ENCODE peak calls at places on chromosomes 12 and 14, in five cellular contexts. H is GM10248, Z is H1, T is H9, X is nephron progenitor cell. D is an unnamed sample.

GRCh38 chr12:24280085-24280842 is 330.8 kb upstream of the SOX5 start:
- DNase-seq in H (no peak), Z (no peak), T (no peak), X (no peak), D (no peak)

GRCh38 chr12:51625370-51625769 is 34.3 kb downstream of the SCN8A start:
- DNase-seq in H (no peak), Z (no peak), T (no peak), X (no peak), D (no peak)

GRCh38 chr14:37246427-37246829 is 48.7 kb downstream of the MIPOL1 start:
- DNase-seq in H (peak; percentile 19), Z (no peak), T (no peak), X (no peak), D (no peak)

GRCh38 chr12:19752712-19753111 is 313.4 kb downstream of the AEBP2 start:
- DNase-seq in H (no peak), Z (no peak), T (no peak), X (no peak), D (no peak)

GRCh38 chr14:21191809-21192446 is 36.1 kb upstream of the OR5AU1 start:
- DNase-seq in H (peak; percentile 73), Z (peak; percentile 82), T (peak; percentile 97), X (peak; percentile 80), D (peak; percentile 75)

GRCh38 chr12:76883151-76883550 is 4.3 kb upstream of the CSRP2 start:
- DNase-seq in H (no peak), Z (no peak), T (no peak), X (no peak), D (no peak)

GRCh38 chr14:98501335-98501734 is 770.7 kb downstream of the BCL11B start:
- DNase-seq in H (no peak), Z (no peak), T (no peak), X (no peak), D (no peak)

GRCh38 chr12:6370994-6371754 is 4.2 kb downstream of the SCNN1A start:
- DNase-seq in H (no peak), Z (peak; percentile 93), T (peak; percentile 99), X (peak; percentile 73), D (peak; percentile 61)

GRCh38 chr12:89707623-89707991 is 1.0 kb downstream of the ATP2B1 start:
- DNase-seq in H (peak; percentile 12), Z (no peak), T (peak; percentile 59), X (peak; percentile 59), D (peak; percentile 53)

GRCh38 chr12:98352218-98352811 is 163.1 kb upstream of the TMPO start:
- DNase-seq in H (no peak), Z (peak; percentile 33), T (no peak), X (no peak), D (no peak)

GRCh38 chr14:68548194-68549056 is 244.4 kb downstream of the ZFP36L1 start:
- DNase-seq in H (no peak), Z (no peak), T (no peak), X (peak; percentile 75), D (no peak)

DNA sequence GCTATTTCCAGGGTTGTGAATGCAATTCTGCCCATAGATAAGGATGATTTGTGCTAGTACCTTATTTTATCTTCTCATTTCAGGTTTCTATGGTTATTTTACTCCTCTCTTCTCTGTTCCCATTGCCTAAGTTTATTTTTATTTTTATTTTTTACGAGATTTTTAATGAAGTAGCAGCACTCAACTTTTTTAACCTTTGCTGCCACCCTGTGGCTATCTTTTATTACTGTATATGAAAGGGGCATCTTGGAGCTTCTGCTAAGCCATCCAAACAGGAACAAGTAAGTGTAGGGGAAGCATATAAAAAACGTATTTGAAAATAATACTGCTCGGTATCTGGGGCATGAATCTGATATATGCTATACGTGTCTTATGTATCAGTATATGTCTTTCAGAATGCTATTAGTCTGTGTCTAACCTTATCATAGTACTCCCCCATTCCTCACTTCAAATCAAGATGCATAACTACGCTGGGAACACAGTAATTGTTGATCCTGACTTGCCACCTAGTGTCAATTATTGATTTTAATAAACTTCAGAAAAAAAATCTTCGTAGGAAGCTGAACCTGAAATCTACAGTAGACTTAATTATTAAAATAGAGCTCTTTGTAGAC is 60.3 kb downstream of the KLRG1 start:
- DNase-seq in H (peak; percentile 33), Z (no peak), T (no peak), X (peak; percentile 15), D (no peak)
- TF ChIP-seq CTCF in H (peak; percentile 43), Z (peak; percentile 35), T (peak; percentile 75), X (peak; percentile 54), D (peak; percentile 47)

GRCh38 chr12:12561305-12562015 is 1.2 kb downstream of the DUSP16 start:
- DNase-seq in H (no peak), Z (no peak), T (peak; percentile 65), X (peak; percentile 68), D (peak; percentile 72)

GRCh38 chr12:12564911-12565310 is 2.2 kb upstream of the DUSP16 start:
- DNase-seq in H (no peak), Z (no peak), T (no peak), X (no peak), D (no peak)

GRCh38 chr12:12562016-12562483 is 613 bp downstream of the DUSP16 start:
- DNase-seq in H (peak; percentile 30), Z (no peak), T (peak; percentile 51), X (peak; percentile 53), D (no peak)

GRCh38 chr12:12562585-12563245 is at the start of gene DUSP16:
- DNase-seq in H (peak; percentile 89), Z (peak; percentile 73), T (peak; percentile 97), X (peak; percentile 92), D (peak; percentile 97)

DNA sequence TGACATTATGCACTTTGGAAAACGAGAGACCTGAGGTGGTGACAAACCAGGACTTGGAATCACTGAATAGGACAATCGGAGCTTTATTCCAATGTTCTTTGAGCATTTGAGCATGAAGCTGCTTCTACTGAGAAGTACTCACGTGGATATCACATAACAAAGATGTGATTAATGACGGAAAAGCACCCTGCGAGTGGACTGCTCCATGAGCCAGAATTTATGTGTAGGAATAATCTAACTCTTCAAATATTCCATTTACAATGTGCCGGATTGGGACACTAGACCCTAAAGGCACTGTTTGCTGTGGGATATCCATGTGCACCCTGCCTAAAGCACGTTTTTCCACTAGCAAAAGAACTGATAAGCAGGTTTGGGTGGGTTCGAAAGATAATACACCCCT is 866 bp upstream of the DUSP16 start:
- DNase-seq in H (no peak), Z (no peak), T (no peak), X (peak; percentile 7), D (no peak)
- TF ChIP-seq CTCF in H (no peak), Z (no peak), T (no peak), X (no peak), D (no peak)

GRCh38 chr14:73173092-73173735 is 36.9 kb downstream of the PSEN1 start:
- DNase-seq in H (peak; percentile 31), Z (no peak), T (no peak), X (no peak), D (no peak)
- TF ChIP-seq CTCF in H (peak; percentile 49), Z (peak; percentile 25), T (peak; percentile 64), X (peak; percentile 36), D (peak; percentile 43)

DNA sequence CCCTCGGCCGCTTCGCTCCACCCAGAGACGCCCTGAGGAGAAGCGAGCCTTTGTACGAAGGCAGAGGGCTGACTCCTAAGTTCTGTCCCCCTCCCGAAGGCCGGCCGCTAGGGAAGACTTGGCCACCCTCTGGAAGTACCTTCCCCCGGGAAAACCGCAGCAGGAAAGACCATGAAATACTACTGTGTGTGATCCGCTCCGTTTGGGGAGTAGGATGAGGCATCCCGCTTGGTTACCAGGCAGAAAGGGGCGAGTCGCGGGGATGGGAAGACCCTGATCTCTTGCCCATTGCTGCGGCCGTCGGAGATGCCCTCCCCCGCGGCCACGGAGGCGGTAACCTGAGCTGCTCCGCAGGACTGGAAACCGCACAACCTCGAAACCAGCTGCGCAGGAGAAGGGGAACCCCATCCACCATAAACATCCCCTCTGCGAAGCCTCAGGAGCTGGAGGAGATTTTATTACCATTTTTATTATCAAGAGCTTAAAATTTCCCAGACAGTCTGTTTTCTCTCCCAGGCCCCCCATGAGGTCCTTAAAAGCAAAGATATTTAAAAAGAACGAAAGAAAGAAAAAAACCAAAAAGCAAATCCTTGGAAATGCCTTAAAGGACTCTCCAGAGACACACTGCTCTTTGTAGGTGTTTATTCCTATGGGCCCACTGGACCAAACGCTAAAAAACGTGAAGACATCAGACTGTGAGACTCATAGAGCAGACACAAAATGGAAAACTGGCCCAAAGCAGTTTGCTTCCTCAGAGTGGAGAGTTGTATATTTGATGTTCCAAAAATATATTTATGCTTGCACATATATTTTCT is 965 bp upstream of the NID2 start:
- DNase-seq in H (no peak), Z (no peak), T (peak; percentile 66), X (peak; percentile 64), D (no peak)
- TF ChIP-seq CTCF in H (no peak), Z (no peak), T (no peak), X (no peak), D (no peak)

D was measured in right lobe of liver.